ENCODE peak calls at places on chromosomes 12 and 14, in ten cellular contexts. N is body of pancreas; M is effector memory CD8-positive, alpha-beta T cell; L is pancreas; G is CD8-positive, alpha-beta T cell; Y is upper lobe of right lung; T is right cardiac atrium; H is activated CD8-positive, alpha-beta memory T cell treated with anti-CD3 and anti-CD28 coated beads, Interleukin-2, amount 10 ng/mL, durations not matched to agents 7 days and 5 days; U is PC-3; A is A549. F is an unnamed sample.

GRCh38 chr14:60647081-60647836 is 2.0 kb downstream of the SIX1 start:
- ATAC-seq in N (no peak), M (no peak), L (no peak), G (no peak), Y (peak; percentile 24), T (no peak), H (no peak), U (peak; percentile 45), A (no peak), F (no peak)

GRCh38 chr12:646303-647038 is 16.8 kb downstream of the NINJ2 start:
- ATAC-seq in N (no peak), M (no peak), L (no peak), G (no peak), Y (peak; percentile 2), T (peak; percentile 84), H (no peak), U (no peak), A (no peak), F (no peak)

GRCh38 chr14:105879867-105880561 is 353.6 kb downstream of the TMEM121 start:
- ATAC-seq in N (no peak), M (no peak), L (no peak), G (no peak), Y (no peak), T (peak; percentile 30), H (no peak), U (no peak), A (no peak), F (no peak)

GRCh38 chr12:113933201-113933786 is 32.8 kb downstream of the RBM19 start:
- ATAC-seq in N (no peak), M (no peak), L (no peak), G (no peak), Y (no peak), T (peak; percentile 57), H (no peak), U (no peak), A (no peak), F (no peak)

GRCh38 chr14:77051101-77051500 is 22.6 kb upstream of the IRF2BPL start:
- ATAC-seq in N (peak; percentile 40), M (no peak), L (no peak), G (no peak), Y (peak; percentile 91), T (peak; percentile 89), H (no peak), U (no peak), A (no peak), F (no peak)

GRCh38 chr12:64840949-64841717 is 16.7 kb downstream of the TBC1D30 start:
- ATAC-seq in N (peak; percentile 58), M (no peak), L (peak; percentile 86), G (no peak), Y (no peak), T (no peak), H (no peak), U (peak; percentile 37), A (no peak), F (no peak)

GRCh38 chr12:47190271-47190750 is 110.6 kb upstream of the AMIGO2 start:
- ATAC-seq in N (no peak), M (no peak), L (no peak), G (no peak), Y (peak; percentile 46), T (no peak), H (no peak), U (peak; percentile 33), A (peak; percentile 82), F (peak; percentile 92)

GRCh38 chr12:104691661-104692334 is 235.1 kb downstream of the CHST11 start:
- ATAC-seq in N (no peak), M (peak; percentile 23), L (no peak), G (no peak), Y (no peak), T (no peak), H (no peak), U (no peak), A (no peak), F (no peak)

GRCh38 chr14:102768223-102769048 is 8.8 kb upstream of the TRAF3 start:
- ATAC-seq in N (no peak), M (peak; percentile 68), L (no peak), G (peak; percentile 44), Y (peak; percentile 88), T (peak; percentile 35), H (no peak), U (no peak), A (peak; percentile 35), F (peak; percentile 66)

GRCh38 chr12:5318874-5319273 is 113.0 kb upstream of the NTF3 start:
- ATAC-seq in N (no peak), M (no peak), L (no peak), G (no peak), Y (no peak), T (no peak), H (no peak), U (no peak), A (no peak), F (no peak)

GRCh38 chr12:102548543-102548942 is 68.2 kb upstream of the IGF1 start:
- ATAC-seq in N (peak; percentile 35), M (no peak), L (peak; percentile 31), G (no peak), Y (no peak), T (no peak), H (no peak), U (no peak), A (no peak), F (no peak)

GRCh38 chr14:81472096-81472800 is 61.4 kb downstream of the SEL1L start:
- ATAC-seq in N (no peak), M (no peak), L (no peak), G (no peak), Y (no peak), T (no peak), H (no peak), U (no peak), A (no peak), F (no peak)

GRCh38 chr12:64797156-64797555 is 27.3 kb upstream of the TBC1D30 start:
- ATAC-seq in N (no peak), M (no peak), L (peak; percentile 65), G (no peak), Y (no peak), T (no peak), H (no peak), U (peak; percentile 81), A (no peak), F (no peak)

GRCh38 chr14:103404032-103404918 is 19.1 kb downstream of the MARK3 start:
- ATAC-seq in N (peak; percentile 35), M (no peak), L (peak; percentile 37), G (no peak), Y (peak; percentile 86), T (peak; percentile 62), H (no peak), U (no peak), A (no peak), F (no peak)

GRCh38 chr14:99187858-99188257 is 84.1 kb downstream of the BCL11B start:
- ATAC-seq in N (no peak), M (no peak), L (no peak), G (no peak), Y (no peak), T (no peak), H (peak; percentile 11), U (no peak), A (no peak), F (peak; percentile 50)

GRCh38 chr12:12585115-12585862 is 22.6 kb upstream of the DUSP16 start:
- ATAC-seq in N (no peak), M (no peak), L (no peak), G (no peak), Y (no peak), T (peak; percentile 42), H (no peak), U (no peak), A (no peak), F (no peak)

GRCh38 chr14:24207104-24207543 is 1.6 kb downstream of the TSSK4 start:
- ATAC-seq in N (no peak), M (peak; percentile 91), L (no peak), G (peak; percentile 69), Y (no peak), T (no peak), H (no peak), U (no peak), A (no peak), F (no peak)

GRCh38 chr14:52829527-52829926 is 38.1 kb upstream of the GNPNAT1 start:
- ATAC-seq in N (no peak), M (no peak), L (no peak), G (no peak), Y (no peak), T (no peak), H (no peak), U (no peak), A (no peak), F (no peak)

GRCh38 chr12:113092478-113093408 is 36.2 kb downstream of the DTX1 start:
- ATAC-seq in N (peak; percentile 22), M (no peak), L (peak; percentile 79), G (no peak), Y (peak; percentile 72), T (peak; percentile 76), H (no peak), U (peak; percentile 55), A (peak; percentile 83), F (no peak)

GRCh38 chr12:115207216-115207915 is 523.4 kb upstream of the TBX3 start:
- ATAC-seq in N (no peak), M (no peak), L (no peak), G (no peak), Y (no peak), T (no peak), H (no peak), U (no peak), A (no peak), F (no peak)

GRCh38 chr12:95191060-95191696 is 26.1 kb downstream of the FGD6 start:
- ATAC-seq in N (no peak), M (no peak), L (no peak), G (no peak), Y (no peak), T (no peak), H (no peak), U (no peak), A (no peak), F (no peak)

GRCh38 chr12:94103986-94104385 is 44.4 kb upstream of the PLXNC1 start:
- ATAC-seq in N (no peak), M (no peak), L (no peak), G (no peak), Y (no peak), T (no peak), H (no peak), U (peak; percentile 29), A (no peak), F (no peak)

GRCh38 chr14:97379091-97379531 is 581.9 kb downstream of the VRK1 start:
- ATAC-seq in N (no peak), M (peak; percentile 82), L (no peak), G (peak; percentile 50), Y (peak; percentile 40), T (no peak), H (peak; percentile 65), U (no peak), A (no peak), F (no peak)

GRCh38 chr14:103693514-103693913 is 21.7 kb downstream of the XRCC3 start:
- ATAC-seq in N (no peak), M (no peak), L (no peak), G (no peak), Y (peak; percentile 88), T (no peak), H (no peak), U (peak; percentile 75), A (no peak), F (no peak)

GRCh38 chr14:74469548-74470518 is 23.3 kb downstream of the NPC2 start:
- ATAC-seq in N (peak; percentile 33), M (no peak), L (no peak), G (no peak), Y (no peak), T (no peak), H (no peak), U (no peak), A (no peak), F (no peak)

GRCh38 chr14:57066887-57067513 is 201.7 kb downstream of the EXOC5 start:
- ATAC-seq in N (peak; percentile 64), M (no peak), L (peak; percentile 93), G (no peak), Y (peak; percentile 75), T (peak; percentile 47), H (no peak), U (peak; percentile 94), A (peak; percentile 96), F (peak; percentile 70)

GRCh38 chr14:68148763-68149162 is 329.2 kb downstream of the RAD51B start:
- ATAC-seq in N (no peak), M (no peak), L (no peak), G (no peak), Y (no peak), T (no peak), H (no peak), U (no peak), A (no peak), F (no peak)

GRCh38 chr14:95547626-95548327 is 12.9 kb downstream of the GLRX5 start:
- ATAC-seq in N (peak; percentile 19), M (no peak), L (no peak), G (no peak), Y (peak; percentile 23), T (no peak), H (no peak), U (peak; percentile 84), A (no peak), F (no peak)

F was measured in activated T-helper 17 cell treated with anti-CD3 and anti-CD28 coated beads, Interleukin-2, amount 50 U/mL, for 72 hours.